ENCODE peak calls at places on chromosomes 1 and 21, in nine cellular contexts. One of them, this sample, is unnamed.

GRCh38 chr1:201119206-201119814 is 7.1 kb upstream of the CACNA1S start:
- DNase-seq in SHP77 treated with DMSO at 0.1 percent for 48 hours: no peak
- DNase-seq in SW 1271: peak; percentile 14
- DNase-seq in CD8-positive, alpha-beta T cell: peak; percentile 58
- DNase-seq in activated naive CD4-positive, alpha-beta T cell treated with Interleukin-2 at 50 U/mL for 16 hours: peak; percentile 58
- DNase-seq in ELR: peak; percentile 64
- DNase-seq in activated gamma-delta T cell treated with anti-CD3 and anti-CD28 coated beads, Interleukin-2, amount 50 U/mL, for 16 hours: peak; percentile 7
- DNase-seq in iris pigment epithelial cell: peak; percentile 51
- DNase-seq in natural killer cell: peak; percentile 33
- DNase-seq in this sample: peak; percentile 26

GRCh38 chr1:99456536-99456935 is 189.4 kb upstream of the PALMD start:
- DNase-seq in CD8-positive, alpha-beta T cell: no peak
- DNase-seq in SW 1271: no peak
- DNase-seq in SHP77 treated with DMSO at 0.1 percent for 48 hours: no peak
- DNase-seq in activated gamma-delta T cell treated with anti-CD3 and anti-CD28 coated beads, Interleukin-2, amount 50 U/mL, for 16 hours: no peak
- DNase-seq in ELR: peak; percentile 57
- DNase-seq in activated naive CD4-positive, alpha-beta T cell treated with Interleukin-2 at 50 U/mL for 16 hours: no peak
- DNase-seq in natural killer cell: no peak
- DNase-seq in iris pigment epithelial cell: peak; percentile 51
- DNase-seq in this sample: no peak

GRCh38 chr1:199173356-199173755 is 534.5 kb downstream of the PTPRC start:
- DNase-seq in natural killer cell: no peak
- DNase-seq in CD8-positive, alpha-beta T cell: no peak
- DNase-seq in iris pigment epithelial cell: peak; percentile 18
- DNase-seq in ELR: peak; percentile 24
- DNase-seq in activated gamma-delta T cell treated with anti-CD3 and anti-CD28 coated beads, Interleukin-2, amount 50 U/mL, for 16 hours: no peak
- DNase-seq in SHP77 treated with DMSO at 0.1 percent for 48 hours: no peak
- DNase-seq in activated naive CD4-positive, alpha-beta T cell treated with Interleukin-2 at 50 U/mL for 16 hours: no peak
- DNase-seq in SW 1271: no peak
- DNase-seq in this sample: peak; percentile 25

GRCh38 chr1:18581420-18581880 is 49.2 kb upstream of the PAX7 start:
- DNase-seq in activated naive CD4-positive, alpha-beta T cell treated with Interleukin-2 at 50 U/mL for 16 hours: peak; percentile 23
- DNase-seq in ELR: peak; percentile 33
- DNase-seq in natural killer cell: no peak
- DNase-seq in activated gamma-delta T cell treated with anti-CD3 and anti-CD28 coated beads, Interleukin-2, amount 50 U/mL, for 16 hours: no peak
- DNase-seq in CD8-positive, alpha-beta T cell: no peak
- DNase-seq in SW 1271: no peak
- DNase-seq in SHP77 treated with DMSO at 0.1 percent for 48 hours: no peak
- DNase-seq in iris pigment epithelial cell: no peak
- DNase-seq in this sample: no peak

GRCh38 chr1:84834419-84835064 is 58.5 kb downstream of the LPAR3 start:
- DNase-seq in natural killer cell: no peak
- DNase-seq in activated gamma-delta T cell treated with anti-CD3 and anti-CD28 coated beads, Interleukin-2, amount 50 U/mL, for 16 hours: no peak
- DNase-seq in ELR: peak; percentile 77
- DNase-seq in SHP77 treated with DMSO at 0.1 percent for 48 hours: no peak
- DNase-seq in iris pigment epithelial cell: peak; percentile 81
- DNase-seq in SW 1271: no peak
- DNase-seq in activated naive CD4-positive, alpha-beta T cell treated with Interleukin-2 at 50 U/mL for 16 hours: no peak
- DNase-seq in CD8-positive, alpha-beta T cell: no peak
- DNase-seq in this sample: no peak

GRCh38 chr1:115302390-115302961 is 35.6 kb downstream of the NGF start:
- DNase-seq in natural killer cell: no peak
- DNase-seq in activated gamma-delta T cell treated with anti-CD3 and anti-CD28 coated beads, Interleukin-2, amount 50 U/mL, for 16 hours: no peak
- DNase-seq in SW 1271: no peak
- DNase-seq in iris pigment epithelial cell: peak; percentile 81
- DNase-seq in CD8-positive, alpha-beta T cell: no peak
- DNase-seq in activated naive CD4-positive, alpha-beta T cell treated with Interleukin-2 at 50 U/mL for 16 hours: no peak
- DNase-seq in SHP77 treated with DMSO at 0.1 percent for 48 hours: no peak
- DNase-seq in ELR: peak; percentile 75
- DNase-seq in this sample: no peak

GRCh38 chr1:202671388-202671787 is 38.9 kb downstream of the SYT2 start:
- DNase-seq in natural killer cell: no peak
- DNase-seq in activated gamma-delta T cell treated with anti-CD3 and anti-CD28 coated beads, Interleukin-2, amount 50 U/mL, for 16 hours: no peak
- DNase-seq in iris pigment epithelial cell: peak; percentile 9
- DNase-seq in ELR: peak; percentile 41
- DNase-seq in SW 1271: no peak
- DNase-seq in SHP77 treated with DMSO at 0.1 percent for 48 hours: no peak
- DNase-seq in activated naive CD4-positive, alpha-beta T cell treated with Interleukin-2 at 50 U/mL for 16 hours: no peak
- DNase-seq in CD8-positive, alpha-beta T cell: no peak
- DNase-seq in this sample: peak; percentile 50

GRCh38 chr1:21703318-21703963 is 34.3 kb upstream of the RAP1GAP start:
- DNase-seq in ELR: peak; percentile 58
- DNase-seq in SW 1271: peak; percentile 52
- DNase-seq in iris pigment epithelial cell: peak; percentile 92
- DNase-seq in activated gamma-delta T cell treated with anti-CD3 and anti-CD28 coated beads, Interleukin-2, amount 50 U/mL, for 16 hours: no peak
- DNase-seq in SHP77 treated with DMSO at 0.1 percent for 48 hours: no peak
- DNase-seq in activated naive CD4-positive, alpha-beta T cell treated with Interleukin-2 at 50 U/mL for 16 hours: no peak
- DNase-seq in CD8-positive, alpha-beta T cell: no peak
- DNase-seq in natural killer cell: no peak
- DNase-seq in this sample: peak; percentile 39

GRCh38 chr1:89465201-89465600 is 59.4 kb upstream of the LRRC8B start:
- DNase-seq in CD8-positive, alpha-beta T cell: no peak
- DNase-seq in activated naive CD4-positive, alpha-beta T cell treated with Interleukin-2 at 50 U/mL for 16 hours: no peak
- DNase-seq in SW 1271: no peak
- DNase-seq in SHP77 treated with DMSO at 0.1 percent for 48 hours: no peak
- DNase-seq in natural killer cell: no peak
- DNase-seq in iris pigment epithelial cell: peak; percentile 8
- DNase-seq in activated gamma-delta T cell treated with anti-CD3 and anti-CD28 coated beads, Interleukin-2, amount 50 U/mL, for 16 hours: no peak
- DNase-seq in ELR: no peak
- DNase-seq in this sample: no peak

GRCh38 chr21:42194863-42195262 is 24.1 kb upstream of the ABCG1 start:
- DNase-seq in natural killer cell: no peak
- DNase-seq in iris pigment epithelial cell: no peak
- DNase-seq in ELR: no peak
- DNase-seq in CD8-positive, alpha-beta T cell: no peak
- DNase-seq in activated naive CD4-positive, alpha-beta T cell treated with Interleukin-2 at 50 U/mL for 16 hours: no peak
- DNase-seq in SW 1271: no peak
- DNase-seq in SHP77 treated with DMSO at 0.1 percent for 48 hours: no peak
- DNase-seq in activated gamma-delta T cell treated with anti-CD3 and anti-CD28 coated beads, Interleukin-2, amount 50 U/mL, for 16 hours: no peak
- DNase-seq in this sample: no peak

GRCh38 chr1:15426492-15427279 is 11.6 kb upstream of the CTRC start:
- DNase-seq in SW 1271: peak; percentile 6
- DNase-seq in iris pigment epithelial cell: peak; percentile 63
- DNase-seq in CD8-positive, alpha-beta T cell: no peak
- DNase-seq in natural killer cell: no peak
- DNase-seq in ELR: peak; percentile 60
- DNase-seq in activated naive CD4-positive, alpha-beta T cell treated with Interleukin-2 at 50 U/mL for 16 hours: no peak
- DNase-seq in SHP77 treated with DMSO at 0.1 percent for 48 hours: no peak
- DNase-seq in activated gamma-delta T cell treated with anti-CD3 and anti-CD28 coated beads, Interleukin-2, amount 50 U/mL, for 16 hours: no peak
- DNase-seq in this sample: peak; percentile 78

GRCh38 chr1:221741364-221741970 is 422 bp downstream of the DUSP10 start:
- DNase-seq in natural killer cell: peak; percentile 33
- DNase-seq in activated gamma-delta T cell treated with anti-CD3 and anti-CD28 coated beads, Interleukin-2, amount 50 U/mL, for 16 hours: peak; percentile 2
- DNase-seq in iris pigment epithelial cell: peak; percentile 46
- DNase-seq in activated naive CD4-positive, alpha-beta T cell treated with Interleukin-2 at 50 U/mL for 16 hours: peak; percentile 19
- DNase-seq in SHP77 treated with DMSO at 0.1 percent for 48 hours: no peak
- DNase-seq in ELR: peak; percentile 40
- DNase-seq in CD8-positive, alpha-beta T cell: peak; percentile 52
- DNase-seq in SW 1271: no peak
- DNase-seq in this sample: no peak

GRCh38 chr1:228098323-228098931 is 4.7 kb downstream of the C1orf35 start:
- DNase-seq in SW 1271: no peak
- DNase-seq in CD8-positive, alpha-beta T cell: no peak
- DNase-seq in iris pigment epithelial cell: no peak
- DNase-seq in activated gamma-delta T cell treated with anti-CD3 and anti-CD28 coated beads, Interleukin-2, amount 50 U/mL, for 16 hours: no peak
- DNase-seq in natural killer cell: no peak
- DNase-seq in ELR: no peak
- DNase-seq in activated naive CD4-positive, alpha-beta T cell treated with Interleukin-2 at 50 U/mL for 16 hours: peak; percentile 1
- DNase-seq in SHP77 treated with DMSO at 0.1 percent for 48 hours: no peak
- DNase-seq in this sample: no peak

GRCh38 chr1:167922023-167922422 is 8.1 kb upstream of the ADCY10 start:
- DNase-seq in natural killer cell: no peak
- DNase-seq in iris pigment epithelial cell: peak; percentile 76
- DNase-seq in SHP77 treated with DMSO at 0.1 percent for 48 hours: no peak
- DNase-seq in activated gamma-delta T cell treated with anti-CD3 and anti-CD28 coated beads, Interleukin-2, amount 50 U/mL, for 16 hours: no peak
- DNase-seq in activated naive CD4-positive, alpha-beta T cell treated with Interleukin-2 at 50 U/mL for 16 hours: no peak
- DNase-seq in ELR: no peak
- DNase-seq in CD8-positive, alpha-beta T cell: no peak
- DNase-seq in SW 1271: no peak
- DNase-seq in this sample: no peak

GRCh38 chr1:12548279-12549105 is 69.5 kb downstream of the DHRS3 start:
- DNase-seq in SHP77 treated with DMSO at 0.1 percent for 48 hours: no peak
- DNase-seq in ELR: no peak
- DNase-seq in iris pigment epithelial cell: no peak
- DNase-seq in CD8-positive, alpha-beta T cell: no peak
- DNase-seq in activated naive CD4-positive, alpha-beta T cell treated with Interleukin-2 at 50 U/mL for 16 hours: no peak
- DNase-seq in natural killer cell: no peak
- DNase-seq in SW 1271: no peak
- DNase-seq in activated gamma-delta T cell treated with anti-CD3 and anti-CD28 coated beads, Interleukin-2, amount 50 U/mL, for 16 hours: no peak
- DNase-seq in this sample: no peak

GRCh38 chr1:234771642-234772344 is 161.8 kb upstream of the IRF2BP2 start:
- DNase-seq in iris pigment epithelial cell: no peak
- DNase-seq in CD8-positive, alpha-beta T cell: peak; percentile 45
- DNase-seq in natural killer cell: no peak
- DNase-seq in SW 1271: no peak
- DNase-seq in SHP77 treated with DMSO at 0.1 percent for 48 hours: no peak
- DNase-seq in activated naive CD4-positive, alpha-beta T cell treated with Interleukin-2 at 50 U/mL for 16 hours: no peak
- DNase-seq in ELR: no peak
- DNase-seq in activated gamma-delta T cell treated with anti-CD3 and anti-CD28 coated beads, Interleukin-2, amount 50 U/mL, for 16 hours: no peak
- DNase-seq in this sample: no peak

GRCh38 chr1:9784508-9785133 is 39.1 kb downstream of the CLSTN1 start:
- DNase-seq in activated naive CD4-positive, alpha-beta T cell treated with Interleukin-2 at 50 U/mL for 16 hours: peak; percentile 63
- DNase-seq in SHP77 treated with DMSO at 0.1 percent for 48 hours: peak; percentile 14
- DNase-seq in ELR: peak; percentile 73
- DNase-seq in SW 1271: peak; percentile 20
- DNase-seq in iris pigment epithelial cell: peak; percentile 67
- DNase-seq in activated gamma-delta T cell treated with anti-CD3 and anti-CD28 coated beads, Interleukin-2, amount 50 U/mL, for 16 hours: peak; percentile 36
- DNase-seq in natural killer cell: no peak
- DNase-seq in CD8-positive, alpha-beta T cell: peak; percentile 67
- DNase-seq in this sample: peak; percentile 81

GRCh38 chr1:20634594-20635084 is 1.4 kb downstream of the PINK1 start:
- DNase-seq in CD8-positive, alpha-beta T cell: no peak
- DNase-seq in ELR: peak; percentile 53
- DNase-seq in activated gamma-delta T cell treated with anti-CD3 and anti-CD28 coated beads, Interleukin-2, amount 50 U/mL, for 16 hours: no peak
- DNase-seq in SHP77 treated with DMSO at 0.1 percent for 48 hours: no peak
- DNase-seq in iris pigment epithelial cell: peak; percentile 42
- DNase-seq in SW 1271: no peak
- DNase-seq in activated naive CD4-positive, alpha-beta T cell treated with Interleukin-2 at 50 U/mL for 16 hours: no peak
- DNase-seq in natural killer cell: no peak
- DNase-seq in this sample: peak; percentile 44

GRCh38 chr1:223153177-223154119 is 10.4 kb upstream of the TLR5 start:
- DNase-seq in CD8-positive, alpha-beta T cell: no peak
- DNase-seq in activated naive CD4-positive, alpha-beta T cell treated with Interleukin-2 at 50 U/mL for 16 hours: no peak
- DNase-seq in ELR: peak; percentile 69
- DNase-seq in SW 1271: peak; percentile 4
- DNase-seq in iris pigment epithelial cell: peak; percentile 34
- DNase-seq in activated gamma-delta T cell treated with anti-CD3 and anti-CD28 coated beads, Interleukin-2, amount 50 U/mL, for 16 hours: no peak
- DNase-seq in natural killer cell: no peak
- DNase-seq in SHP77 treated with DMSO at 0.1 percent for 48 hours: no peak
- DNase-seq in this sample: no peak

GRCh38 chr1:77797991-77798390 is 18.5 kb downstream of the MIGA1 start:
- DNase-seq in natural killer cell: no peak
- DNase-seq in CD8-positive, alpha-beta T cell: no peak
- DNase-seq in ELR: no peak
- DNase-seq in activated naive CD4-positive, alpha-beta T cell treated with Interleukin-2 at 50 U/mL for 16 hours: no peak
- DNase-seq in iris pigment epithelial cell: peak; percentile 11
- DNase-seq in SHP77 treated with DMSO at 0.1 percent for 48 hours: no peak
- DNase-seq in activated gamma-delta T cell treated with anti-CD3 and anti-CD28 coated beads, Interleukin-2, amount 50 U/mL, for 16 hours: no peak
- DNase-seq in SW 1271: no peak
- DNase-seq in this sample: no peak

GRCh38 chr21:16587671-16588379 is 858.0 kb downstream of the USP25 start:
- DNase-seq in SW 1271: no peak
- DNase-seq in ELR: peak; percentile 76
- DNase-seq in SHP77 treated with DMSO at 0.1 percent for 48 hours: no peak
- DNase-seq in iris pigment epithelial cell: peak; percentile 87
- DNase-seq in CD8-positive, alpha-beta T cell: no peak
- DNase-seq in activated naive CD4-positive, alpha-beta T cell treated with Interleukin-2 at 50 U/mL for 16 hours: no peak
- DNase-seq in activated gamma-delta T cell treated with anti-CD3 and anti-CD28 coated beads, Interleukin-2, amount 50 U/mL, for 16 hours: no peak
- DNase-seq in natural killer cell: no peak
- DNase-seq in this sample: no peak

GRCh38 chr1:11653101-11653601 is 1.1 kb downstream of the FBXO2 start:
- DNase-seq in SHP77 treated with DMSO at 0.1 percent for 48 hours: no peak
- DNase-seq in CD8-positive, alpha-beta T cell: no peak
- DNase-seq in activated naive CD4-positive, alpha-beta T cell treated with Interleukin-2 at 50 U/mL for 16 hours: no peak
- DNase-seq in iris pigment epithelial cell: no peak
- DNase-seq in activated gamma-delta T cell treated with anti-CD3 and anti-CD28 coated beads, Interleukin-2, amount 50 U/mL, for 16 hours: no peak
- DNase-seq in ELR: no peak
- DNase-seq in natural killer cell: no peak
- DNase-seq in SW 1271: no peak
- DNase-seq in this sample: peak; percentile 86

GRCh38 chr1:151288502-151288901 is 6.4 kb downstream of the ZNF687 start:
- DNase-seq in iris pigment epithelial cell: no peak
- DNase-seq in SHP77 treated with DMSO at 0.1 percent for 48 hours: no peak
- DNase-seq in activated naive CD4-positive, alpha-beta T cell treated with Interleukin-2 at 50 U/mL for 16 hours: no peak
- DNase-seq in CD8-positive, alpha-beta T cell: no peak
- DNase-seq in SW 1271: no peak
- DNase-seq in activated gamma-delta T cell treated with anti-CD3 and anti-CD28 coated beads, Interleukin-2, amount 50 U/mL, for 16 hours: no peak
- DNase-seq in ELR: no peak
- DNase-seq in natural killer cell: no peak
- DNase-seq in this sample: no peak

GRCh38 chr1:114353233-114353632 is 157.8 kb downstream of the TRIM33 start:
- DNase-seq in activated gamma-delta T cell treated with anti-CD3 and anti-CD28 coated beads, Interleukin-2, amount 50 U/mL, for 16 hours: no peak
- DNase-seq in activated naive CD4-positive, alpha-beta T cell treated with Interleukin-2 at 50 U/mL for 16 hours: no peak
- DNase-seq in SW 1271: no peak
- DNase-seq in SHP77 treated with DMSO at 0.1 percent for 48 hours: peak; percentile 30
- DNase-seq in natural killer cell: no peak
- DNase-seq in ELR: peak; percentile 38
- DNase-seq in iris pigment epithelial cell: peak; percentile 80
- DNase-seq in CD8-positive, alpha-beta T cell: no peak
- DNase-seq in this sample: no peak